ENCODE peak calls at places on chromosome 9, in six cellular contexts. F is pancreas; C is PC-3; D is kidney; J is effector memory CD4-positive, alpha-beta T cell; W is neuronal stem cell. G is an unnamed sample.

GRCh38 chr9:78899006-78899405 is 602.1 kb downstream of the PSAT1 start:
- DNase-seq in F (no peak), C (no peak), D (no peak), J (no peak), W (no peak), G (no peak)

GRCh38 chr9:28882528-28882927 is 1309.2 kb upstream of the C9orf72 start:
- DNase-seq in F (no peak), C (no peak), D (no peak), J (no peak), W (no peak), G (no peak)

GRCh38 chr9:127778280-127779135 is at the start of gene SH2D3C:
- DNase-seq in F (no peak), C (no peak), D (no peak), J (no peak), W (no peak), G (no peak)

GRCh38 chr9:129910628-129911567 is 75.6 kb downstream of the USP20 start:
- DNase-seq in F (no peak), C (peak; percentile 95), D (no peak), J (no peak), W (no peak), G (no peak)

GRCh38 chr9:107358867-107359440 is 75.9 kb downstream of the RAD23B start:
- DNase-seq in F (no peak), C (no peak), D (no peak), J (no peak), W (no peak), G (no peak)

GRCh38 chr9:134683714-134684374 is 42.2 kb downstream of the COL5A1 start:
- DNase-seq in F (no peak), C (no peak), D (peak; percentile 48), J (no peak), W (no peak), G (peak; percentile 27)

GRCh38 chr9:118305371-118305770 is 601.2 kb downstream of the TLR4 start:
- DNase-seq in F (no peak), C (no peak), D (no peak), J (no peak), W (no peak), G (no peak)

GRCh38 chr9:37433754-37434435 is 11.4 kb downstream of the GRHPR start:
- DNase-seq in F (no peak), C (no peak), D (peak; percentile 82), J (no peak), W (peak; percentile 64), G (no peak)

GRCh38 chr9:124357591-124358361 is 57.5 kb downstream of the PSMB7 start:
- DNase-seq in F (no peak), C (no peak), D (peak; percentile 64), J (no peak), W (no peak), G (no peak)

GRCh38 chr9:94806307-94806893 is 79.9 kb downstream of the AOPEP start:
- DNase-seq in F (no peak), C (peak; percentile 41), D (no peak), J (no peak), W (no peak), G (no peak)

GRCh38 chr9:137763271-137763955 is 114.2 kb upstream of the CACNA1B start:
- DNase-seq in F (no peak), C (no peak), D (peak; percentile 60), J (no peak), W (no peak), G (no peak)

GRCh38 chr9:82957526-82958379 is 105.2 kb downstream of the RASEF start:
- DNase-seq in F (no peak), C (no peak), D (no peak), J (no peak), W (no peak), G (no peak)

GRCh38 chr9:80410106-80410505 is 838.3 kb downstream of the TLE4 start:
- DNase-seq in F (no peak), C (no peak), D (no peak), J (no peak), W (no peak), G (no peak)

GRCh38 chr9:100601216-100601615 is 23.3 kb downstream of the CAVIN4 start:
- DNase-seq in F (peak; percentile 63), C (peak; percentile 69), D (no peak), J (no peak), W (no peak), G (peak; percentile 37)

GRCh38 chr9:91832322-91832721 is 117.7 kb downstream of the ROR2 start:
- DNase-seq in F (no peak), C (no peak), D (no peak), J (no peak), W (no peak), G (no peak)

GRCh38 chr9:69975681-69976080 is 68.0 kb upstream of the MAMDC2 start:
- DNase-seq in F (no peak), C (no peak), D (no peak), J (no peak), W (no peak), G (no peak)

GRCh38 chr9:3028535-3028934 is 184.6 kb upstream of the PUM3 start:
- DNase-seq in F (no peak), C (peak; percentile 3), D (no peak), J (no peak), W (no peak), G (no peak)

GRCh38 chr9:86979686-86980085 is 32.4 kb upstream of the GAS1 start:
- DNase-seq in F (no peak), C (no peak), D (no peak), J (no peak), W (no peak), G (no peak)

DNA sequence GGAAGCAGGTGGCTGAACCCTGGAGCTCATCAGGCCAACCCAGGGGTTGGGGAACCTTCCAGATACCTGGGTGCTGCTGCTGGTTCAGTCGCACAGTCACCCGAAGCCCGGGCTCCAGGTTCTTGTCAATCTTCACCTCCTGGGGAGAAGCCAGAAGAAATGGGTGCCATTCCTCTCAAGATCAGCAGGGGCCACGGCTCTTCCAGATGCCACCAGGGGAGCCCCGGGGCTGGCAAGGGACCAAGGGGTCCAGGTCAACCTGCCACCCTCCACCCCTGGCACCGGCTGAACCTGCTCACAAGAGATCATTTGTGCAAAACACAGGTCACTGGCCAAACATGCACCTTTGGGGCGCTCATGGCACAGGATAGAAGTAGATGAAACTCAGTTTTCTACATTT is 4.7 kb downstream of the SPOUT1 start:
- DNase-seq in F (no peak), C (no peak), D (no peak), J (no peak), W (no peak), G (no peak)
- H3K36me3 ChIP-seq in F (no peaks in the 10 kb centered on the region), C (peaks cover 9% of the 10 kb centered on the region), D (peaks cover 36% of the 10 kb centered on the region), J (peaks cover 50% of the 10 kb centered on the region), W (peaks cover 51% of the 10 kb centered on the region), G (peaks cover 74% of the 10 kb centered on the region)

GRCh38 chr9:98884849-98885248 is 58.9 kb upstream of the COL15A1 start:
- DNase-seq in F (no peak), C (no peak), D (no peak), J (no peak), W (no peak), G (no peak)

GRCh38 chr9:98881356-98881755 is 62.4 kb upstream of the COL15A1 start:
- DNase-seq in F (no peak), C (no peak), D (no peak), J (no peak), W (no peak), G (no peak)

GRCh38 chr9:98881836-98882568 is 61.7 kb upstream of the COL15A1 start:
- DNase-seq in F (no peak), C (no peak), D (no peak), J (no peak), W (no peak), G (no peak)

GRCh38 chr9:98880311-98881015 is 63.2 kb upstream of the COL15A1 start:
- DNase-seq in F (peak; percentile 46), C (no peak), D (no peak), J (no peak), W (no peak), G (no peak)

DNA sequence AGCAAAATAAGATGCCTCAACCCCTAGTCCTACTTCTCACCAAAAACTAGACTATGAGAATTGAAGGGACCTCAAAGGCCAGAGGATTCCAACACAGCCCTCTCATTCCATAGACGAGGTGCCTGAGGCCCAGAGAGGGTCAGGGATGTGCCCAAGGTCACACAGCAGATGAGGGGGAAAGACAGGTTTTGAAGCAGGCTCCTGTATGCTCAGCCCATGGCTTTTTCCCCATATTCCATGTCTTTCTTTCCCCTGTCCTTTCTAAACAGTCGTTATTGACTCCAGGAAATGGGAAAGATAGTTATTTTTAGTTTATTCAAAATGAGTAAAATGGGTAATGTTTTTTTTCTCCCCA is 61.2 kb upstream of the COL15A1 start:
- DNase-seq in F (no peak), C (no peak), D (no peak), J (no peak), W (no peak), G (no peak)
- H3K4me1 ChIP-seq in F (peaks cover 11% of the 10 kb centered on the region), C (no peaks in the 10 kb centered on the region), D (peaks cover 8% of the 10 kb centered on the region), J (no peaks in the 10 kb centered on the region), W (no peaks in the 10 kb centered on the region), G (peaks cover 8% of the 10 kb centered on the region)

GRCh38 chr9:35617548-35617947 is 665 bp downstream of the CD72 start:
- DNase-seq in F (no peak), C (no peak), D (no peak), J (no peak), W (no peak), G (no peak)

GRCh38 chr9:35618854-35619799 is 914 bp upstream of the CD72 start:
- DNase-seq in F (peak; percentile 35), C (no peak), D (no peak), J (no peak), W (no peak), G (peak; percentile 60)

GRCh38 chr9:35616681-35617459 is 1.3 kb downstream of the CD72 start:
- DNase-seq in F (peak; percentile 72), C (no peak), D (peak; percentile 91), J (peak; percentile 68), W (no peak), G (peak; percentile 93)

GRCh38 chr9:35618325-35618727 is at the start of gene CD72:
- DNase-seq in F (no peak), C (no peak), D (no peak), J (no peak), W (no peak), G (no peak)

GRCh38 chr9:35615981-35616680 is 2.1 kb downstream of the CD72 start:
- DNase-seq in F (no peak), C (no peak), D (no peak), J (no peak), W (no peak), G (no peak)
- H3K27ac ChIP-seq in F (no peak overlapping the region), C (no peak overlapping the region), D (no peak overlapping the region), J (peak overlapping the region; percentile 44), W (no peak overlapping the region), G (no peak overlapping the region)

GRCh38 chr9:114364123-114364522 is 23.7 kb downstream of the AKNA start:
- DNase-seq in F (no peak), C (peak; percentile 78), D (no peak), J (no peak), W (no peak), G (no peak)
- H3K36me3 ChIP-seq in F (no peaks in the 10 kb centered on the region), C (no peaks in the 10 kb centered on the region), D (peaks cover 43% of the 10 kb centered on the region), J (peaks cover 74% of the 10 kb centered on the region), W (peaks cover 25% of the 10 kb centered on the region), G (no peaks in the 10 kb centered on the region)

GRCh38 chr9:136725612-136726011 is 13.2 kb downstream of the DIPK1B start:
- DNase-seq in F (no peak), C (peak; percentile 72), D (no peak), J (no peak), W (no peak), G (no peak)
- H3K4me1 ChIP-seq in F (peaks cover 23% of the 10 kb centered on the region), C (peaks cover 27% of the 10 kb centered on the region), D (peaks cover 32% of the 10 kb centered on the region), J (peaks cover 25% of the 10 kb centered on the region), W (peaks cover 31% of the 10 kb centered on the region), G (peaks cover 19% of the 10 kb centered on the region)

DNA sequence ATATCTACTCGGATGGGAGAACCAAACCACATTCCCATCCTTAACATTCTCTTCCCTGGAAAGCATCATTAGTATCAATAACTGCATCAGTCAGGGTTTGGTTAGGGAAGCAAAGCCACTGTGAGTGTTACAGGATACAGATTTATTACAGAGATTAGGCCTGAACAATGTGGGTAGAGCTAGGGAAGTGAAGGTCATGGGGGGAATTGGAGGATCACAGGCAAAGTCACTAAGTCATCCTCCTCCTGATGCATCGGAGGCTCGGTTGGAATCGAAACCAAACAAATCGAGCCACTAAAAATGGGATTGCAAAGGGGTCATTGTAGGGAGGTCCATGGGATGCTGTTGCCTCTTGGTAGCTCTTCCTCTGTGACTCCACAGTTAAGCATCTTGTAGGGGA is 61.8 kb upstream of the ZBTB43 start:
- DNase-seq in F (no peak), C (no peak), D (no peak), J (no peak), W (no peak), G (no peak)
- H3K27ac ChIP-seq in F (no peak overlapping the region), C (no peak overlapping the region), D (no peak overlapping the region), J (no peak overlapping the region), W (no peak overlapping the region), G (no peak overlapping the region)